ENCODE peak calls at places on chromosome 3, in six cellular contexts. N, T, Z, F, S and W are unnamed samples. For H3K4me1, the result is how much of the 10 kb centered on the place peaks cover.

GRCh38 chr3:173396191-173397041 is 1.1 kb upstream of the NLGN1 start:
- DNase-seq in T (no peak), S (no peak), Z (peak), F (no peak), N (no peak), W (no peak)

GRCh38 chr3:185401319-185401955 is 38.5 kb downstream of the MAP3K13 start:
- DNase-seq in Z (no peak), N (no peak), S (no peak), F (no peak), T (no peak), W (no peak)

GRCh38 chr3:181103605-181104004 is 114.1 kb upstream of the DNAJC19 start:
- DNase-seq in Z (no peak), N (no peak), F (no peak), T (peak), S (peak), W (peak)

GRCh38 chr3:123028233-123028828 is 768 bp upstream of the SEMA5B start:
- DNase-seq in F (peak), Z (peak), N (peak), T (peak), S (peak), W (peak)

GRCh38 chr3:113736548-113737089 is 9.4 kb downstream of the NAA50 start:
- DNase-seq in T (peak), Z (no peak), N (peak), F (no peak), S (peak), W (peak)

GRCh38 chr3:59290358-59290757 is 240.5 kb upstream of the CFAP20DC start:
- DNase-seq in S (no peak), F (no peak), Z (no peak), N (no peak), T (no peak), W (peak)

GRCh38 chr3:149151843-149152242 is 22.4 kb downstream of the HPS3 start:
- DNase-seq in Z (no peak), F (no peak), T (no peak), S (no peak), N (no peak), W (peak)

GRCh38 chr3:23712656-23713559 is 92.8 kb upstream of the UBE2E1 start:
- DNase-seq in T (no peak), S (peak), N (no peak), Z (no peak), F (peak), W (peak)

GRCh38 chr3:13273604-13274105 is 146.5 kb downstream of the NUP210 start:
- DNase-seq in F (no peak), N (no peak), T (no peak), S (no peak), Z (no peak), W (no peak)

GRCh38 chr3:124586126-124587052 is 143.9 kb upstream of the UMPS start:
- DNase-seq in Z (no peak), S (no peak), F (no peak), N (no peak), T (no peak), W (no peak)

GRCh38 chr3:56869157-56869889 is 67.6 kb upstream of the ARHGEF3 start:
- DNase-seq in N (no peak), S (no peak), T (no peak), F (no peak), Z (no peak), W (peak)

GRCh38 chr3:62051506-62051905 is 321.8 kb downstream of the FEZF2 start:
- DNase-seq in F (no peak), Z (peak), N (no peak), T (peak), S (peak), W (no peak)

GRCh38 chr3:141575879-141576743 is 89.3 kb downstream of the RASA2 start:
- DNase-seq in F (no peak), S (no peak), T (no peak), N (peak), Z (no peak), W (peak)

GRCh38 chr3:182105875-182106274 is 394.1 kb downstream of the SOX2 start:
- DNase-seq in F (no peak), S (no peak), N (no peak), T (no peak), Z (no peak), W (peak)

GRCh38 chr3:86986666-86987420 is 4.1 kb downstream of the VGLL3 start:
- DNase-seq in N (no peak), S (no peak), F (no peak), T (no peak), Z (no peak), W (no peak)

GRCh38 chr3:53881691-53882593 is at the start of gene ACTR8:
- DNase-seq in T (peak), Z (peak), S (peak), F (peak), N (peak), W (peak)

GRCh38 chr3:58009026-58009748 is 965 bp downstream of the FLNB start:
- DNase-seq in F (no peak), T (no peak), N (peak), S (no peak), Z (peak), W (no peak)

GRCh38 chr3:58628823-58629562 is 37.6 kb downstream of the FAM3D start:
- DNase-seq in Z (peak), T (no peak), S (no peak), N (no peak), F (peak), W (peak)

GRCh38 chr3:153469162-153469561 is 307.1 kb downstream of the RAP2B start:
- DNase-seq in S (no peak), Z (no peak), F (no peak), N (no peak), T (no peak), W (peak)

GRCh38 chr3:16913264-16913580 is 28.5 kb downstream of the PLCL2 start:
- DNase-seq in F (no peak), N (no peak), T (no peak), Z (no peak), S (no peak), W (no peak)
- H3K4me1 ChIP-seq in F (under half), N (half or more), T (under half), Z (under half), S (under half), W (under half)

DNA sequence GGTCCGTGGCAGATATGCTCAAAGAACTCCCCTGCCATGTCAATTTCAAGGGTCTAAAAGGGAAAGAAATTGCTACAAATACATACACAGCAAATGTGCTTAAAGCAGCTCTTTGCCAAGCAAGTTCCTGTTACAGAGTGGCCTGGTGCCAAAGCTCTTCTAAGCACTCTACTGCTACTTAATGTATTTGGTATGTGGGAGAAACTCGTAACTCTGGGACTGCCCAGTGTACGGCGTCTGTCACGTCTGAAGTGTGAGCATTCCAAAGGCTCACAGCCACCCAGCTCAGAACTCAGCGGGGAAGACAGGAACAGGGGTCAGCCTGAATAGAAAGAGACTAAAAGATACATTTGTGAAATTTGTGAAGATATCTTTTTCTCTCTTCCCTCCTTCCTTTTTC is 54.6 kb downstream of the RBMS3 start:
- DNase-seq in N (no peak), Z (peak), T (peak), F (peak), S (no peak), W (peak)
- H3K4me1 ChIP-seq in N (under half), Z (under half), T (under half), F (under half), S (under half), W (under half)

GRCh38 chr3:128786434-128787020 is 60.5 kb downstream of the RAB7A start:
- DNase-seq in S (no peak), Z (no peak), N (no peak), T (no peak), F (no peak), W (no peak)

GRCh38 chr3:128784843-128785242 is 58.9 kb downstream of the RAB7A start:
- DNase-seq in N (no peak), Z (no peak), S (no peak), F (no peak), T (no peak), W (no peak)

GRCh38 chr3:128787256-128788253 is 61.6 kb downstream of the RAB7A start:
- DNase-seq in N (peak), S (no peak), Z (peak), F (no peak), T (peak), W (peak)

GRCh38 chr3:128784228-128784627 is 58.2 kb downstream of the RAB7A start:
- DNase-seq in N (peak), F (no peak), S (peak), T (no peak), Z (no peak), W (no peak)

DNA sequence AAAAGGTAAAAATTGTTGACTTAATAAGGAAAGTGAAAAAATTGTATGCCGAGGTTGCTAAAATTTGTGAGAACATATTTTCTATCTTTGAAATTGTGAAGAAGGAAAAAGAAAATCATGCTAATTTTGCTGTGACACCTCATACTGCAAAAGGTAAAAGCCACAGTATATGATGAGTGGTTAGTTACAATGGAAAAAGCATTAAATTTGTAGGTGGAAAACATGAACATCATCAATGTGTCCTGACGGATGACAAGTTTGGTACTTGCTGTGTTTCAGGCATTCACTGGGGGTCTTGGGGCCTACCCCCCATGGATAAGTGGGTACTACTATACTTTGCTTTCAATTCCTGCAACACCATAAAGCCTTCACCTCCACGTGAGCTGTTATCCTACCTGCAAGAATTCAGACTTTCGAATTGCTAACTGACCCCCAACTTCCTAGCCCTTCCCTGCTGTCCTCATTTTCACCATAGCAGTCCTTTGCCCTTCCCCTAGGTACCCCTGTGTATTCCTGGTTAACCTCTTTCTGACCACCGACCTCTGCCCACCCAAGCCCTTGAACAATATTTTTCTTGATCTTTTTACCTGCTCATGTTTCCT is 62.4 kb downstream of the RAB7A start:
- DNase-seq in N (no peak), T (no peak), F (no peak), S (no peak), Z (no peak), W (no peak)
- H3K4me1 ChIP-seq in N (half or more), T (half or more), F (under half), S (under half), Z (under half), W (under half)

GRCh38 chr3:171847133-171847532 is 4.0 kb downstream of the TMEM212 start:
- DNase-seq in S (no peak), F (no peak), N (no peak), T (no peak), Z (no peak), W (no peak)

GRCh38 chr3:171846594-171846993 is 3.4 kb downstream of the TMEM212 start:
- DNase-seq in N (no peak), S (no peak), T (no peak), F (no peak), Z (no peak), W (peak)

GRCh38 chr3:171845541-171846284 is 2.6 kb downstream of the TMEM212 start:
- DNase-seq in T (no peak), F (no peak), Z (no peak), S (no peak), N (no peak), W (no peak)

GRCh38 chr3:171849632-171850323 is 6.6 kb downstream of the TMEM212 start:
- DNase-seq in F (no peak), N (no peak), S (no peak), Z (no peak), T (no peak), W (no peak)

DNA sequence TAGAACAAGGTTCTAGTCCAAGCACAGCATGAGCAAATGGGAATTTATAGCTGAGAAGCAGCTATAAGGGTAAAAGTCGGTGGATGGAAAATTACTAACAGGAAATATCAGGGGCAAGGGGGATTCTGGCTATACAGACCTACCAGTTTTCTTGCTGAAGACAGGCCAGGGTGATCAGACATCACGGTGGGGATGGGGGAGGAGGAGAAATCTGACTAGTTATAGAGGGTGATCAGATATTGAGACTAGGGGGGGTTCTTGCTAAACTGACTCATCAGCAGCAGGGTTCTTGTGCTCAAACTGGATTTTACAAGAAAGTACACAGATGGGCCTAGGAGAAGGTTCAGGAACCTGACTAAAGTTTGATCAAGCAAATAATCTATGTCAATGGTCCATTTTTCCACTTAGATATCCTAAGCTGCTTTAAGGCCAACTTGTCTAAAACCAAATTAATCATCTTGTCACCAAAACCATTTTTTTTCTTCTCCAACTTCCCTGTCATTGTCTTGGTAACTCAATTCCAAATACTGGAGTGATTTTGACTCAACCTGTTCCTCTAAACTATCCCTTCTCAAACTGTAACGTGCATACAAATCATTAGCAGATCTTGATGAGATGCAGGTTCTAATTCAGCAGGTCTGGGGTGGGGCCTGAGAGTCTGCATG is 4.6 kb downstream of the TMEM212 start:
- DNase-seq in F (no peak), T (no peak), N (no peak), S (no peak), Z (no peak), W (no peak)
- H3K4me1 ChIP-seq in F (under half), T (under half), N (under half), S (under half), Z (under half), W (under half)

DNA sequence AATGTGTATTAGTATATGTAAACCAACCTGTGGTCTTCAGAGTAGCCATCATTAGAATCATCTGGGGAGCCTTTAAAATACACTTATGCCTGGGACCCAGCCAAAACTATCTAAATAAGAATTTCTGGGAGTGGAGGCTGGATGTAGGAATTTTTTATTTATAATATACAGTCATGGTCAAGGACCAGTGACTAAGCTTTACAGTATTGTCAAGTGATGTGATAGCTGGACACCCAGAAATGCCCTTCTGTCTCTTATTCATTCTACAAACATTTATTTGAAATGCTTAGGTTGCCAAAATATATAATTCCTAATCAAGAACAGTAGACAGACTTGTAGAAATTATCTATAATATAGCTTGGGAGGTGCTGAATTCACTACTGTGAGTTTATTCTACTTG is 132.2 kb downstream of the MBNL1 start:
- DNase-seq in N (no peak), Z (no peak), F (no peak), S (no peak), T (no peak), W (peak)
- H3K4me1 ChIP-seq in N (half or more), Z (under half), F (under half), S (under half), T (under half), W (under half)